ENCODE peak calls at places on chromosomes 1 and 21, in six cellular contexts. One of them, this sample, is unnamed.

GRCh38 chr1:27292111-27292510 is 29.9 kb upstream of the TMEM222 start:
- DNase-seq in fibroblast of lung: peak
- DNase-seq in cardiac muscle cell: no peak
- DNase-seq in GM06990: no peak
- DNase-seq in left ventricle myocardium inferior: no peak
- DNase-seq in GM23338: no peak
- DNase-seq in this sample: no peak

GRCh38 chr1:62906428-62906886 is 122.5 kb downstream of the ATG4C start:
- DNase-seq in fibroblast of lung: no peak
- DNase-seq in cardiac muscle cell: peak
- DNase-seq in GM06990: no peak
- DNase-seq in left ventricle myocardium inferior: no peak
- DNase-seq in GM23338: peak
- DNase-seq in this sample: peak

GRCh38 chr1:67672260-67672803 is 12.7 kb upstream of the GADD45A start:
- DNase-seq in fibroblast of lung: no peak
- DNase-seq in cardiac muscle cell: no peak
- DNase-seq in GM06990: no peak
- DNase-seq in left ventricle myocardium inferior: no peak
- DNase-seq in GM23338: no peak
- DNase-seq in this sample: no peak

GRCh38 chr1:101237229-101237837 is 514 bp downstream of the S1PR1 start:
- DNase-seq in fibroblast of lung: peak
- DNase-seq in cardiac muscle cell: peak
- DNase-seq in GM06990: no peak
- DNase-seq in left ventricle myocardium inferior: no peak
- DNase-seq in GM23338: peak
- DNase-seq in this sample: no peak

GRCh38 chr1:163744488-163744887 is 422.7 kb downstream of the NUF2 start:
- DNase-seq in fibroblast of lung: peak
- DNase-seq in cardiac muscle cell: no peak
- DNase-seq in GM06990: no peak
- DNase-seq in left ventricle myocardium inferior: no peak
- DNase-seq in GM23338: no peak
- DNase-seq in this sample: no peak

GRCh38 chr1:160637821-160638539 is 8.9 kb downstream of the SLAMF1 start:
- DNase-seq in fibroblast of lung: peak
- DNase-seq in cardiac muscle cell: peak
- DNase-seq in GM06990: no peak
- DNase-seq in left ventricle myocardium inferior: no peak
- DNase-seq in GM23338: peak
- DNase-seq in this sample: no peak

GRCh38 chr21:16370176-16370575 is 640.4 kb downstream of the USP25 start:
- DNase-seq in fibroblast of lung: no peak
- DNase-seq in cardiac muscle cell: no peak
- DNase-seq in GM06990: no peak
- DNase-seq in left ventricle myocardium inferior: no peak
- DNase-seq in GM23338: no peak
- DNase-seq in this sample: no peak

GRCh38 chr1:85605519-85606413 is 25.2 kb downstream of the CCN1 start:
- DNase-seq in fibroblast of lung: no peak
- DNase-seq in cardiac muscle cell: no peak
- DNase-seq in GM06990: no peak
- DNase-seq in left ventricle myocardium inferior: no peak
- DNase-seq in GM23338: no peak
- DNase-seq in this sample: no peak

GRCh38 chr1:25090707-25091422 is 141.4 kb downstream of the SYF2 start:
- DNase-seq in fibroblast of lung: peak
- DNase-seq in cardiac muscle cell: no peak
- DNase-seq in GM06990: no peak
- DNase-seq in left ventricle myocardium inferior: no peak
- DNase-seq in GM23338: no peak
- DNase-seq in this sample: no peak

GRCh38 chr1:233087001-233087881 is 136.8 kb downstream of the NTPCR start:
- DNase-seq in fibroblast of lung: no peak
- DNase-seq in cardiac muscle cell: no peak
- DNase-seq in GM06990: no peak
- DNase-seq in left ventricle myocardium inferior: no peak
- DNase-seq in GM23338: no peak
- DNase-seq in this sample: no peak

GRCh38 chr1:243471754-243472725 is 216.2 kb downstream of the SDCCAG8 start:
- DNase-seq in fibroblast of lung: peak
- DNase-seq in cardiac muscle cell: no peak
- DNase-seq in GM06990: no peak
- DNase-seq in left ventricle myocardium inferior: no peak
- DNase-seq in GM23338: no peak
- DNase-seq in this sample: no peak

GRCh38 chr1:27135920-27136551 is 18.9 kb downstream of the SLC9A1 start:
- DNase-seq in fibroblast of lung: no peak
- DNase-seq in cardiac muscle cell: no peak
- DNase-seq in GM06990: peak
- DNase-seq in left ventricle myocardium inferior: no peak
- DNase-seq in GM23338: peak
- DNase-seq in this sample: peak

GRCh38 chr1:54850737-54851136 is 36.3 kb downstream of the DHCR24 start:
- DNase-seq in fibroblast of lung: peak
- DNase-seq in cardiac muscle cell: peak
- DNase-seq in GM06990: no peak
- DNase-seq in left ventricle myocardium inferior: no peak
- DNase-seq in GM23338: no peak
- DNase-seq in this sample: no peak

GRCh38 chr1:19354531-19354981 is 42.4 kb downstream of the SLC66A1 start:
- DNase-seq in fibroblast of lung: no peak
- DNase-seq in cardiac muscle cell: no peak
- DNase-seq in GM06990: no peak
- DNase-seq in left ventricle myocardium inferior: no peak
- DNase-seq in GM23338: no peak
- DNase-seq in this sample: no peak

GRCh38 chr1:41486892-41487728 is 2.6 kb upstream of the EDN2 start:
- DNase-seq in fibroblast of lung: peak
- DNase-seq in cardiac muscle cell: peak
- DNase-seq in GM06990: peak
- DNase-seq in left ventricle myocardium inferior: no peak
- DNase-seq in GM23338: peak
- DNase-seq in this sample: peak

GRCh38 chr1:99956755-99957154 is 13.0 kb upstream of the SLC35A3 start:
- DNase-seq in fibroblast of lung: no peak
- DNase-seq in cardiac muscle cell: peak
- DNase-seq in GM06990: no peak
- DNase-seq in left ventricle myocardium inferior: no peak
- DNase-seq in GM23338: no peak
- DNase-seq in this sample: no peak

GRCh38 chr1:11784256-11784992 is 21.3 kb downstream of the MTHFR start:
- DNase-seq in fibroblast of lung: no peak
- DNase-seq in cardiac muscle cell: no peak
- DNase-seq in GM06990: no peak
- DNase-seq in left ventricle myocardium inferior: no peak
- DNase-seq in GM23338: no peak
- DNase-seq in this sample: peak

GRCh38 chr21:14353712-14354111 is 29.2 kb downstream of the HSPA13 start:
- DNase-seq in fibroblast of lung: no peak
- DNase-seq in cardiac muscle cell: no peak
- DNase-seq in GM06990: no peak
- DNase-seq in left ventricle myocardium inferior: no peak
- DNase-seq in GM23338: peak
- DNase-seq in this sample: no peak

GRCh38 chr1:94971491-94971924 is 44.6 kb upstream of the CNN3 start:
- DNase-seq in fibroblast of lung: peak
- DNase-seq in cardiac muscle cell: no peak
- DNase-seq in GM06990: no peak
- DNase-seq in left ventricle myocardium inferior: no peak
- DNase-seq in GM23338: no peak
- DNase-seq in this sample: no peak

GRCh38 chr1:55250399-55251075 is 35.4 kb upstream of the USP24 start:
- DNase-seq in fibroblast of lung: peak
- DNase-seq in cardiac muscle cell: no peak
- DNase-seq in GM06990: no peak
- DNase-seq in left ventricle myocardium inferior: no peak
- DNase-seq in GM23338: no peak
- DNase-seq in this sample: no peak

GRCh38 chr1:186236921-186237320 is 138.1 kb downstream of the TPR start:
- DNase-seq in fibroblast of lung: peak
- DNase-seq in cardiac muscle cell: peak
- DNase-seq in GM06990: no peak
- DNase-seq in left ventricle myocardium inferior: no peak
- DNase-seq in GM23338: no peak
- DNase-seq in this sample: no peak

GRCh38 chr21:34921151-34921550 is 128.0 kb downstream of the RUNX1 start:
- DNase-seq in fibroblast of lung: no peak
- DNase-seq in cardiac muscle cell: no peak
- DNase-seq in GM06990: no peak
- DNase-seq in left ventricle myocardium inferior: no peak
- DNase-seq in GM23338: no peak
- DNase-seq in this sample: no peak

GRCh38 chr1:150192012-150192411 is 42.3 kb downstream of the PLEKHO1 start:
- DNase-seq in fibroblast of lung: peak
- DNase-seq in cardiac muscle cell: peak
- DNase-seq in GM06990: no peak
- DNase-seq in left ventricle myocardium inferior: no peak
- DNase-seq in GM23338: no peak
- DNase-seq in this sample: no peak

GRCh38 chr21:44920694-44921604 is at the start of gene ITGB2:
- DNase-seq in fibroblast of lung: no peak
- DNase-seq in cardiac muscle cell: no peak
- DNase-seq in GM06990: peak
- DNase-seq in left ventricle myocardium inferior: peak
- DNase-seq in GM23338: peak
- DNase-seq in this sample: no peak
- H3K4me3 ChIP-seq in fibroblast of lung: no peak
- H3K4me3 ChIP-seq in cardiac muscle cell: no peak
- H3K4me3 ChIP-seq in GM06990: peak
- H3K4me3 ChIP-seq in left ventricle myocardium inferior: peak
- H3K4me3 ChIP-seq in GM23338: peak
- H3K4me3 ChIP-seq in this sample: no peak

DNA sequence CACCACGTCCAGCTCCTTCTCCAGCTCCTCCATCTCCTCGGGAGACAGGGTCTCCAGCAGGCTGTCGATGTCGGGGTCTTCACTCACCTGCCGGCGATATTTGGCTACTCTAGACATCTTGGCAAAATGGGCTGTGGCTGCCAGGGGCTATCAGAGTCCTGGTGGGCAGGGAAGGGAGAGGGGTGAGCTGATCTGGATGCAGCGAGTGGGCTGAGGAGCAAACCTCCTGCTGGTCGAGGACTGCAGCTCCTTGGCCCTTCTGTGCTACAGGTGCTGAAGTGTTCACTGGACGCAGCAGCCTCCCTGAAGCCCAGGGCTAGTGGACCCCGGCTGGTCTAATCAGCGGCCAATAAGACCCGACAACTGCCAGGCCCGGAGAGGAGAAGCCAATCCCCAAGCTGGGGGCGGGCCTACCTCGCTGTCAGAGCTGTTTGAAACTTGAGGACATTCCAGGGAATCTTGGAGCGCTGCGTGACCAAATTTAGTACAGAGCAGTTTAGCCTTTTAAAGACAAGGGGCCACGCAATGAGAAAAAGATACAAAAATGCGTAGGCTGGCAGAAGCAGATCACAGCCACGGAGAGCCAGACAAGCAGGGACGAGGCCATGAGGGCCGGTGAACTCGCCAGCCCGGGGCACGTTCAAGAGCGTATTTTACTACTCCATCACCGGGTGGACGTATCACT is at the start of gene LMOD1:
- DNase-seq in fibroblast of lung: peak
- DNase-seq in cardiac muscle cell: peak
- DNase-seq in GM06990: no peak
- DNase-seq in left ventricle myocardium inferior: peak
- DNase-seq in GM23338: peak
- DNase-seq in this sample: peak
- H3K4me3 ChIP-seq in fibroblast of lung: peak
- H3K4me3 ChIP-seq in cardiac muscle cell: peak
- H3K4me3 ChIP-seq in GM06990: no peak
- H3K4me3 ChIP-seq in left ventricle myocardium inferior: peak
- H3K4me3 ChIP-seq in GM23338: peak
- H3K4me3 ChIP-seq in this sample: peak

DNA sequence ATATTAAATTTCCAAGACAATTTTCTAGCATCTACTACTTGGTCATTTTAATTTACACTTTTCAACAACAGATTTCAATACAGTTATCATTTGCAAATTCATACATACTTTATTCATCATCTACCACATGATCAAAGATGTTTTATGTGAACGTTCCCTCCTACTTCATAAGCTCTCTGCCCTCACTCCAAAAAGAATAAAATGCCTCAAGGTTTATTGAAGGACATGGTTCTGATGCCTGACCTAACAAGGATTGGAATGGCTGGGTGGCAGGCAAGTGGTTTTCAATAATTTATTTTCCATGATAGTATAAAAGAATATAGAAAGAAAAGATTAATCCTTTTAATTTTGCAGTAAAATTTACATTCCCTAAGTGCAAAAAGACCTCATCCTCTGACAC is 5.4 kb downstream of the CDKN2C start:
- DNase-seq in fibroblast of lung: no peak
- DNase-seq in cardiac muscle cell: no peak
- DNase-seq in GM06990: no peak
- DNase-seq in left ventricle myocardium inferior: no peak
- DNase-seq in GM23338: no peak
- DNase-seq in this sample: no peak
- H3K4me3 ChIP-seq in fibroblast of lung: no peak
- H3K4me3 ChIP-seq in cardiac muscle cell: no peak
- H3K4me3 ChIP-seq in GM06990: no peak
- H3K4me3 ChIP-seq in left ventricle myocardium inferior: no peak
- H3K4me3 ChIP-seq in GM23338: no peak
- H3K4me3 ChIP-seq in this sample: no peak

GRCh38 chr1:51282605-51283004 is 46.5 kb downstream of the RNF11 start:
- DNase-seq in fibroblast of lung: no peak
- DNase-seq in cardiac muscle cell: no peak
- DNase-seq in GM06990: no peak
- DNase-seq in left ventricle myocardium inferior: no peak
- DNase-seq in GM23338: no peak
- DNase-seq in this sample: no peak

GRCh38 chr1:51283977-51284376 is 46.4 kb downstream of the TTC39A start:
- DNase-seq in fibroblast of lung: no peak
- DNase-seq in cardiac muscle cell: no peak
- DNase-seq in GM06990: no peak
- DNase-seq in left ventricle myocardium inferior: no peak
- DNase-seq in GM23338: no peak
- DNase-seq in this sample: no peak

GRCh38 chr1:51285055-51285454 is 45.3 kb downstream of the TTC39A start:
- DNase-seq in fibroblast of lung: no peak
- DNase-seq in cardiac muscle cell: no peak
- DNase-seq in GM06990: peak
- DNase-seq in left ventricle myocardium inferior: no peak
- DNase-seq in GM23338: no peak
- DNase-seq in this sample: no peak

GRCh38 chr1:51281807-51282206 is 45.7 kb downstream of the RNF11 start:
- DNase-seq in fibroblast of lung: no peak
- DNase-seq in cardiac muscle cell: no peak
- DNase-seq in GM06990: no peak
- DNase-seq in left ventricle myocardium inferior: no peak
- DNase-seq in GM23338: no peak
- DNase-seq in this sample: no peak

DNA sequence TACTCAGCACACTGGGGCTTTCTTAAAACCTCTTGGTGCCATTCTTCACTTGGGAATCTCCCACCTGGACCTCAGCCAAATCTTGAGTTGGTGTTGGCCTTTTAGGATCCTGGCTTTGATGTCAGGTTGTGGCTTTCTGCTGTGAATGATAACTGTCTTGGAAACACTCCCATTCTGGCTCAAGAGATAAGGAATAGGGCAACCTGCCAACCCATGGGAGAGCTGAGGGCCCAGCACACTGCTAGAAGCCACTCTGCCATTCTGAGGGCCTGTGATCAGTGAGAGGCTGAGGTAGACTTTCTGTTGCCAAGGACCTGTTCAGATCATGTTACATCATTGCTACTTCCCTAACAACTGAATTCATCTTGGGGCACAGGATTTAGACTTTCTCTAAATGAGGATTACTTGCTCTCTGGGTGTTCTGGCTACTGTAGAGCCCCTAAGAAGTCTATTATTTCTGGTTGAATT is 45.8 kb downstream of the TTC39A start:
- DNase-seq in fibroblast of lung: peak
- DNase-seq in cardiac muscle cell: peak
- DNase-seq in GM06990: no peak
- DNase-seq in left ventricle myocardium inferior: no peak
- DNase-seq in GM23338: no peak
- DNase-seq in this sample: no peak
- H3K4me3 ChIP-seq in fibroblast of lung: no peak
- H3K4me3 ChIP-seq in cardiac muscle cell: no peak
- H3K4me3 ChIP-seq in GM06990: no peak
- H3K4me3 ChIP-seq in left ventricle myocardium inferior: no peak
- H3K4me3 ChIP-seq in GM23338: no peak
- H3K4me3 ChIP-seq in this sample: no peak